ENCODE peak calls at places on chromosomes 1 and 21, in four cellular contexts. L is Ammon's horn, X is MCF 10A, F is mammary epithelial cell. E is an unnamed sample.

GRCh38 chr1:42941640-42942330 is 16.9 kb downstream of the SLC2A1 start:
- DNase-seq in X (peak), F (peak), L (peak), E (no peak)

GRCh38 chr1:223887724-223888428 is 42.1 kb upstream of the TP53BP2 start:
- DNase-seq in X (peak), L (no peak), F (peak), E (no peak)

GRCh38 chr1:12194666-12195216 is 27.9 kb downstream of the TNFRSF1B start:
- DNase-seq in F (no peak), X (no peak), L (no peak), E (no peak)

GRCh38 chr1:35115459-35116383 is 36.5 kb downstream of the ZMYM1 start:
- DNase-seq in L (no peak), F (no peak), X (no peak), E (no peak)

GRCh38 chr21:42524341-42525227 is 10.9 kb downstream of the SLC37A1 start:
- DNase-seq in L (no peak), X (no peak), F (no peak), E (peak)

GRCh38 chr21:46002841-46003574 is 21.4 kb downstream of the COL6A1 start:
- DNase-seq in F (no peak), X (no peak), L (no peak), E (no peak)

GRCh38 chr1:167092653-167093052 is 1.2 kb upstream of the STYXL2 start:
- DNase-seq in L (no peak), F (no peak), X (no peak), E (no peak)

GRCh38 chr1:118266436-118266835 is 81.4 kb upstream of the SPAG17 start:
- DNase-seq in X (no peak), L (no peak), F (peak), E (no peak)

GRCh38 chr1:200969726-200970521 is 53.6 kb downstream of the KIF21B start:
- DNase-seq in X (peak), F (no peak), L (no peak), E (no peak)

GRCh38 chr1:203539831-203540546 is 46.0 kb downstream of the OPTC start:
- DNase-seq in F (no peak), L (no peak), X (no peak), E (no peak)

GRCh38 chr1:924619-925323 is 1.0 kb downstream of the SAMD11 start:
- DNase-seq in F (peak), L (no peak), X (no peak), E (no peak)

GRCh38 chr21:41953831-41954653 is at the start of gene C2CD2:
- DNase-seq in X (peak), L (peak), F (peak), E (peak)

GRCh38 chr1:203346755-203347102 is 4.2 kb downstream of the FMOD start:
- DNase-seq in L (no peak), F (no peak), X (no peak), E (no peak)

GRCh38 chr1:29544406-29544805 is 308.1 kb downstream of the PTPRU start:
- DNase-seq in X (no peak), F (no peak), L (no peak), E (no peak)

GRCh38 chr21:29002442-29003144 is 9.9 kb upstream of the LTN1 start:
- DNase-seq in X (peak), F (peak), L (peak), E (peak)

GRCh38 chr1:115134850-115135484 is 45.7 kb upstream of the TSPAN2 start:
- DNase-seq in L (no peak), X (peak), F (peak), E (no peak)

GRCh38 chr1:26582836-26583460 is 53.4 kb downstream of the RPS6KA1 start:
- DNase-seq in F (peak), X (peak), L (no peak), E (no peak)

GRCh38 chr1:31875636-31876236 is 59.9 kb upstream of the SPOCD1 start:
- DNase-seq in L (no peak), X (no peak), F (no peak), E (no peak)

E was measured in cerebellum.